ENCODE peak calls at places on chromosomes 11 and 22, in five cellular contexts. A is NCI-H2171 treated with DMSO at 0.1 percent for 48 hours; U is OCI-LY7; W is activated naive CD4-positive, alpha-beta T cell treated with anti-CD3 and anti-CD28 coated beads, Interleukin-2, amount 50 U/mL, for 72 hours; T is stimulated activated CD4-positive, alpha-beta T cell treated with anti-CD3 and anti-CD28 coated beads, Interleukin-1b, Interleukin-23, amount 100 ng/mL, for 24 hours. C is an unnamed sample.

GRCh38 chr11:17563961-17564686 is 17.1 kb downstream of the OTOG start:
- DNase-seq in A (no peak), U (no peak), W (no peak), T (no peak), C (no peak)

GRCh38 chr22:20433686-20434241 is 3.9 kb downstream of the SCARF2 start:
- DNase-seq in A (no peak), U (no peak), W (peak), T (no peak), C (no peak)

GRCh38 chr22:25582946-25583345 is 18.5 kb downstream of the GRK3 start:
- DNase-seq in A (no peak), U (no peak), W (no peak), T (no peak), C (no peak)

GRCh38 chr11:66126808-66127555 is 56.9 kb downstream of the PACS1 start:
- DNase-seq in A (peak), U (peak), W (peak), T (peak), C (no peak)

GRCh38 chr22:27247691-27248434 is 553.7 kb downstream of the MN1 start:
- DNase-seq in A (no peak), U (no peak), W (no peak), T (no peak), C (peak)

GRCh38 chr11:28250192-28250591 is 142.0 kb downstream of the METTL15 start:
- DNase-seq in A (no peak), U (no peak), W (no peak), T (no peak), C (no peak)

GRCh38 chr22:43860831-43861230 is 1.5 kb downstream of the SULT4A1 start:
- DNase-seq in A (no peak), U (no peak), W (no peak), T (no peak), C (no peak)

GRCh38 chr11:44379141-44380008 is 69.4 kb upstream of the ALX4 start:
- DNase-seq in A (no peak), U (no peak), W (no peak), T (no peak), C (no peak)

GRCh38 chr11:26741036-26741435 is 19.2 kb upstream of the SLC5A12 start:
- DNase-seq in A (no peak), U (no peak), W (no peak), T (no peak), C (no peak)

GRCh38 chr11:82873919-82874333 is 26.3 kb downstream of the PRCP start:
- DNase-seq in A (no peak), U (no peak), W (no peak), T (no peak), C (no peak)

GRCh38 chr11:120121336-120121735 is 16.6 kb downstream of the TRIM29 start:
- DNase-seq in A (no peak), U (no peak), W (no peak), T (no peak), C (no peak)

GRCh38 chr11:34098813-34099212 is 6.6 kb upstream of the NAT10 start:
- DNase-seq in A (no peak), U (no peak), W (no peak), T (no peak), C (no peak)

GRCh38 chr11:117885777-117886176 is 9.3 kb upstream of the FXYD6 start:
- DNase-seq in A (no peak), U (no peak), W (no peak), T (no peak), C (no peak)

GRCh38 chr11:117121176-117121575 is 22.9 kb upstream of the PAFAH1B2 start:
- DNase-seq in A (no peak), U (no peak), W (no peak), T (no peak), C (no peak)

GRCh38 chr11:35218956-35219355 is 80.0 kb downstream of the CD44 start:
- DNase-seq in A (no peak), U (no peak), W (no peak), T (no peak), C (no peak)

GRCh38 chr22:22916952-22917290 is 29.3 kb downstream of the IGLL5 start:
- DNase-seq in A (no peak), U (no peak), W (no peak), T (no peak), C (no peak)

GRCh38 chr11:130995266-130995665 is 79.0 kb upstream of the SNX19 start:
- DNase-seq in A (no peak), U (no peak), W (no peak), T (no peak), C (no peak)

GRCh38 chr11:126490261-126490660 is 134.8 kb downstream of the ST3GAL4 start:
- DNase-seq in A (no peak), U (no peak), W (no peak), T (no peak), C (no peak)

GRCh38 chr22:49915610-49916009 is 2.6 kb downstream of the ALG12 start:
- DNase-seq in A (no peak), U (no peak), W (no peak), T (no peak), C (no peak)

GRCh38 chr11:45238724-45239123 is 47.4 kb downstream of the SYT13 start:
- DNase-seq in A (no peak), U (no peak), W (no peak), T (no peak), C (no peak)

GRCh38 chr11:68524213-68524612 is 63.7 kb downstream of the PPP6R3 start:
- DNase-seq in A (no peak), U (no peak), W (no peak), T (no peak), C (no peak)

GRCh38 chr22:50140615-50141014 is 29.9 kb upstream of the PANX2 start:
- DNase-seq in A (no peak), U (no peak), W (no peak), T (no peak), C (no peak)

GRCh38 chr11:116986521-116987105 is 111.6 kb downstream of the SIK3 start:
- DNase-seq in A (no peak), U (peak), W (no peak), T (no peak), C (no peak)

GRCh38 chr11:64601605-64602465 is 10.8 kb downstream of the SLC22A12 start:
- DNase-seq in A (no peak), U (no peak), W (no peak), T (no peak), C (no peak)

GRCh38 chr22:25348391-25348790 is 129.0 kb downstream of the CRYBB2 start:
- DNase-seq in A (no peak), U (no peak), W (no peak), T (no peak), C (no peak)

GRCh38 chr11:91433284-91434010 is 791.2 kb upstream of the FAT3 start:
- DNase-seq in A (no peak), U (no peak), W (no peak), T (no peak), C (no peak)

GRCh38 chr22:24566899-24567511 is 11.2 kb downstream of the SNRPD3 start:
- DNase-seq in A (no peak), U (no peak), W (no peak), T (no peak), C (no peak)

GRCh38 chr11:8605956-8606355 is 11.9 kb upstream of the STK33 start:
- DNase-seq in A (no peak), U (no peak), W (no peak), T (no peak), C (no peak)

GRCh38 chr11:76380161-76380976 is 563 bp downstream of the THAP12 start:
- DNase-seq in A (no peak), U (peak), W (peak), T (peak), C (peak)

GRCh38 chr11:128622137-128622523 is 34.8 kb upstream of the ETS1 start:
- DNase-seq in A (no peak), U (no peak), W (no peak), T (no peak), C (no peak)